ENCODE peak calls at places on chromosome 10, in seven cellular contexts. One of them, this sample, is unnamed.

GRCh38 chr10:64071218-64071617 is 550.0 kb downstream of the REEP3 start:
- DNase-seq in mucosa of descending colon: no peak
- DNase-seq in gastrocnemius medialis: no peak
- DNase-seq in psoas muscle: no peak
- DNase-seq in transverse colon: no peak
- DNase-seq in cardiac muscle cell: no peak
- DNase-seq in heart right ventricle: no peak
- DNase-seq in this sample: no peak

GRCh38 chr10:9140373-9140772 is 1085.9 kb downstream of the GATA3 start:
- DNase-seq in mucosa of descending colon: no peak
- DNase-seq in gastrocnemius medialis: no peak
- DNase-seq in psoas muscle: no peak
- DNase-seq in transverse colon: no peak
- DNase-seq in cardiac muscle cell: no peak
- DNase-seq in heart right ventricle: no peak
- DNase-seq in this sample: no peak

GRCh38 chr10:88293651-88294230 is 289.4 kb downstream of the RNLS start:
- DNase-seq in mucosa of descending colon: no peak
- DNase-seq in gastrocnemius medialis: no peak
- DNase-seq in psoas muscle: no peak
- DNase-seq in transverse colon: no peak
- DNase-seq in cardiac muscle cell: no peak
- DNase-seq in heart right ventricle: no peak
- DNase-seq in this sample: no peak

GRCh38 chr10:97333351-97333600 is 1.3 kb downstream of the FRAT2 start:
- DNase-seq in mucosa of descending colon: no peak
- DNase-seq in gastrocnemius medialis: no peak
- DNase-seq in psoas muscle: no peak
- DNase-seq in transverse colon: no peak
- DNase-seq in cardiac muscle cell: peak; percentile 56
- DNase-seq in heart right ventricle: no peak
- DNase-seq in this sample: no peak

GRCh38 chr10:56109454-56109853 is 251.6 kb downstream of the ZWINT start:
- DNase-seq in mucosa of descending colon: no peak
- DNase-seq in gastrocnemius medialis: no peak
- DNase-seq in psoas muscle: no peak
- DNase-seq in transverse colon: no peak
- DNase-seq in cardiac muscle cell: no peak
- DNase-seq in heart right ventricle: no peak
- DNase-seq in this sample: peak; percentile 20

GRCh38 chr10:70816220-70816894 is 609 bp downstream of the SGPL1 start:
- DNase-seq in mucosa of descending colon: peak; percentile 78
- DNase-seq in gastrocnemius medialis: peak; percentile 54
- DNase-seq in psoas muscle: peak; percentile 69
- DNase-seq in transverse colon: peak; percentile 68
- DNase-seq in cardiac muscle cell: peak; percentile 86
- DNase-seq in heart right ventricle: peak; percentile 48
- DNase-seq in this sample: peak; percentile 86

GRCh38 chr10:30967654-30968421 is 63.8 kb downstream of the ZNF438 start:
- DNase-seq in mucosa of descending colon: no peak
- DNase-seq in gastrocnemius medialis: no peak
- DNase-seq in psoas muscle: no peak
- DNase-seq in transverse colon: no peak
- DNase-seq in cardiac muscle cell: peak; percentile 46
- DNase-seq in heart right ventricle: no peak
- DNase-seq in this sample: no peak

GRCh38 chr10:123380491-123381085 is 226.4 kb downstream of the BUB3 start:
- DNase-seq in mucosa of descending colon: no peak
- DNase-seq in gastrocnemius medialis: no peak
- DNase-seq in psoas muscle: no peak
- DNase-seq in transverse colon: no peak
- DNase-seq in cardiac muscle cell: peak; percentile 29
- DNase-seq in heart right ventricle: no peak
- DNase-seq in this sample: no peak

GRCh38 chr10:103816431-103816830 is 38.9 kb downstream of the SH3PXD2A start:
- DNase-seq in mucosa of descending colon: no peak
- DNase-seq in gastrocnemius medialis: peak; percentile 39
- DNase-seq in psoas muscle: no peak
- DNase-seq in transverse colon: no peak
- DNase-seq in cardiac muscle cell: no peak
- DNase-seq in heart right ventricle: no peak
- DNase-seq in this sample: no peak

DNA sequence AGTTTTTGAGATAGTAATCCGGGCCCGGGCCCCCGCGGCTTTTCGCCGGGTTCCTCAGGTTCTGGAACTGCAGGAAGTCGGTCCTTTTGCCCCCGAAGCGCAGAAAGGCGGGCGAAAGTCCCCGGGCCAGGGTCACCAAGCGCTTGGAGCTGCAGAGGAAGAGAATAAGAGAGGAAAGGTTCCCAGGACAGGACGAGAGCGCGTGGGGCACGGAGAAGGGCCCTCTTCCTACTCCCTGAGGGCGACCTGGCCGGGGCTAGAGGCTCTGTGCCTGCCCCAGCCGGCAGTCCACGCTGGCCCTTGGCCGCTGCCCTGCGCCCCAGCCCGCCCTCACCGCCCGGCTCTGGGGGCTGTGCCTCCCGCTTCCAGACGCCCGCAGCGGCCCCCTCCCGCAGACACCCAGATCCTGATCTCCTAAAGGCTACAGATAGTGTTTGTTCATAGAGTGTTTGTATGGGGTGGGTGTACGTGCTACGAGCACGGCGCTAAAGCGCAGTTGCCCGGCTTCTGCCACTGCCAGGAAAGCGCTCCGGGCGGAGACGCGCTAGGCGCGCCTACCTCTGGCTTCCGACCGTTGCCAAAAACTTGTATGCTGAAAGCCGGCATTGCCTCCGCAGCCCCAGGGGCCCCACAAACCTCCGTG is 3.2 kb downstream of the HPSE2 start:
- DNase-seq in mucosa of descending colon: no peak
- DNase-seq in gastrocnemius medialis: no peak
- DNase-seq in psoas muscle: no peak
- DNase-seq in transverse colon: no peak
- DNase-seq in cardiac muscle cell: peak; percentile 18
- DNase-seq in heart right ventricle: no peak
- DNase-seq in this sample: peak; percentile 55
- H3K4me3 ChIP-seq in mucosa of descending colon: no peak overlapping the region
- H3K4me3 ChIP-seq in gastrocnemius medialis: peak overlapping the region; percentile 47
- H3K4me3 ChIP-seq in psoas muscle: peak overlapping the region; percentile 58
- H3K4me3 ChIP-seq in transverse colon: peak overlapping the region; percentile 12
- H3K4me3 ChIP-seq in cardiac muscle cell: peak overlapping the region; percentile 36
- H3K4me3 ChIP-seq in heart right ventricle: peak overlapping the region; percentile 40
- H3K4me3 ChIP-seq in this sample: peak overlapping the region; percentile 10

GRCh38 chr10:132420469-132421376 is 23.7 kb downstream of the PWWP2B start:
- DNase-seq in mucosa of descending colon: peak; percentile 86
- DNase-seq in gastrocnemius medialis: no peak
- DNase-seq in psoas muscle: no peak
- DNase-seq in transverse colon: peak; percentile 79
- DNase-seq in cardiac muscle cell: no peak
- DNase-seq in heart right ventricle: no peak
- DNase-seq in this sample: peak; percentile 82
- H3K4me1 ChIP-seq in mucosa of descending colon: peaks cover 62% of the 10 kb centered on the region
- H3K4me1 ChIP-seq in gastrocnemius medialis: peaks cover 55% of the 10 kb centered on the region
- H3K4me1 ChIP-seq in psoas muscle: peaks cover 45% of the 10 kb centered on the region
- H3K4me1 ChIP-seq in transverse colon: peaks cover 79% of the 10 kb centered on the region
- H3K4me1 ChIP-seq in cardiac muscle cell: peaks cover 37% of the 10 kb centered on the region
- H3K4me1 ChIP-seq in heart right ventricle: peaks cover 23% of the 10 kb centered on the region
- H3K4me1 ChIP-seq in this sample: peaks cover 52% of the 10 kb centered on the region

GRCh38 chr10:79067241-79068202 is 1.2 kb upstream of the ZMIZ1 start:
- DNase-seq in mucosa of descending colon: peak; percentile 97
- DNase-seq in gastrocnemius medialis: peak; percentile 87
- DNase-seq in psoas muscle: peak; percentile 93
- DNase-seq in transverse colon: peak; percentile 92
- DNase-seq in cardiac muscle cell: peak; percentile 97
- DNase-seq in heart right ventricle: peak; percentile 93
- DNase-seq in this sample: peak; percentile 92

GRCh38 chr10:79066460-79067240 is 2.1 kb upstream of the ZMIZ1 start:
- DNase-seq in mucosa of descending colon: peak; percentile 61
- DNase-seq in gastrocnemius medialis: peak; percentile 61
- DNase-seq in psoas muscle: no peak
- DNase-seq in transverse colon: no peak
- DNase-seq in cardiac muscle cell: peak; percentile 28
- DNase-seq in heart right ventricle: no peak
- DNase-seq in this sample: no peak

GRCh38 chr10:79068562-79069324 is at the start of gene ZMIZ1:
- DNase-seq in mucosa of descending colon: peak; percentile 91
- DNase-seq in gastrocnemius medialis: peak; percentile 91
- DNase-seq in psoas muscle: peak; percentile 89
- DNase-seq in transverse colon: peak; percentile 91
- DNase-seq in cardiac muscle cell: peak; percentile 94
- DNase-seq in heart right ventricle: peak; percentile 93
- DNase-seq in this sample: peak; percentile 91

GRCh38 chr10:79069325-79070090 is 742 bp downstream of the ZMIZ1 start:
- DNase-seq in mucosa of descending colon: peak; percentile 74
- DNase-seq in gastrocnemius medialis: peak; percentile 50
- DNase-seq in psoas muscle: peak; percentile 69
- DNase-seq in transverse colon: peak; percentile 64
- DNase-seq in cardiac muscle cell: peak; percentile 66
- DNase-seq in heart right ventricle: peak; percentile 67
- DNase-seq in this sample: peak; percentile 63

DNA sequence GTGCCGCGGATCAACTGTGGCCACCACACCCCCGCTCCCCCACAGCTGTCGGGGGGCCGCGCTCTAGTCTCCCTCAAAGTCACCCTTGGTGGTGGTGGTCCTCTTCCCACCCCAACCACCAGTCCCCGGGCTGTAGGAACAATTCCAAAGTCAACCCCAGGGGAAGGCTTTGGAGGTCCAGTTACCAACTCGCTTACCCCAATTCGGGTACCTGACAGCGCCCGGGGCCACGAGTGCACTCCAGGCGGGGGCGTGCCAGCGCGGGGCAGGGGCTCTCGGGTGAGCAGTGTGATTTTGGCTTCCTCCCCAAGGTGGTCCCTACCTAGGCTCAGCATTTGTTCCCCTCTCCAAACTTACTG is 584 bp upstream of the ZMIZ1 start:
- DNase-seq in mucosa of descending colon: no peak
- DNase-seq in gastrocnemius medialis: no peak
- DNase-seq in psoas muscle: peak; percentile 37
- DNase-seq in transverse colon: no peak
- DNase-seq in cardiac muscle cell: peak; percentile 34
- DNase-seq in heart right ventricle: peak; percentile 41
- DNase-seq in this sample: no peak
- TF ChIP-seq CTCF in mucosa of descending colon: no peak
- TF ChIP-seq CTCF in gastrocnemius medialis: no peak
- TF ChIP-seq CTCF in psoas muscle: no peak
- TF ChIP-seq CTCF in transverse colon: no peak
- TF ChIP-seq CTCF in cardiac muscle cell: no peak
- TF ChIP-seq CTCF in heart right ventricle: no peak
- TF ChIP-seq CTCF in this sample: no peak

GRCh38 chr10:118116555-118117311 is 70.0 kb upstream of the RAB11FIP2 start:
- DNase-seq in mucosa of descending colon: no peak
- DNase-seq in gastrocnemius medialis: no peak
- DNase-seq in psoas muscle: no peak
- DNase-seq in transverse colon: no peak
- DNase-seq in cardiac muscle cell: no peak
- DNase-seq in heart right ventricle: no peak
- DNase-seq in this sample: no peak
- H3K4me3 ChIP-seq in mucosa of descending colon: no peak overlapping the region
- H3K4me3 ChIP-seq in gastrocnemius medialis: peak overlapping the region; percentile 13
- H3K4me3 ChIP-seq in psoas muscle: peak overlapping the region; percentile 11
- H3K4me3 ChIP-seq in transverse colon: no peak overlapping the region
- H3K4me3 ChIP-seq in cardiac muscle cell: no peak overlapping the region
- H3K4me3 ChIP-seq in heart right ventricle: no peak overlapping the region
- H3K4me3 ChIP-seq in this sample: no peak overlapping the region